ENCODE peak calls at places on chromosomes 3 and 15, in nine cellular contexts. H is body of pancreas; M is mammary epithelial cell; I is left ventricle myocardium inferior; N is CD8-positive, alpha-beta T cell; D is breast epithelium; R is neural progenitor cell; Z is lower lobe of right lung; O is PC-3. B is an unnamed sample. For H3K4me1 and H3K36me3, the result is how much of the 10 kb centered on the place peaks cover.

GRCh38 chr3:187913617-187914033 is 168.4 kb upstream of the BCL6 start:
- DNase-seq in I (no peak), M (peak), R (no peak), O (peak), D (no peak), H (no peak), N (no peak), Z (no peak), B (no peak)

GRCh38 chr3:70943886-70944285 is 631.4 kb upstream of the MDFIC2 start:
- DNase-seq in N (no peak), R (no peak), D (no peak), H (no peak), M (no peak), O (peak), I (no peak), Z (no peak), B (no peak)

GRCh38 chr3:127628788-127629456 is at the start of gene PODXL2:
- DNase-seq in Z (peak), O (peak), M (peak), H (peak), D (no peak), N (peak), R (peak), I (peak), B (peak)

GRCh38 chr3:159380891-159381290 is 579.0 kb downstream of the MFSD1 start:
- DNase-seq in Z (no peak), I (no peak), M (no peak), N (no peak), R (no peak), D (no peak), H (no peak), O (no peak), B (no peak)

GRCh38 chr3:188832961-188833615 is 338.7 kb upstream of the TPRG1 start:
- DNase-seq in O (no peak), R (peak), H (no peak), D (no peak), N (no peak), Z (no peak), M (peak), I (no peak), B (no peak)

GRCh38 chr3:45939341-45939771 is 3.9 kb upstream of the CXCR6 start:
- DNase-seq in O (peak), R (peak), I (no peak), M (no peak), D (no peak), N (no peak), H (no peak), Z (no peak), B (no peak)

GRCh38 chr15:36905908-36906307 is 194.4 kb downstream of the MEIS2 start:
- DNase-seq in N (no peak), M (no peak), O (no peak), Z (no peak), R (peak), D (no peak), H (peak), I (no peak), B (no peak)

GRCh38 chr15:34436126-34436955 is 1.3 kb downstream of the GOLGA8A start:
- DNase-seq in I (no peak), Z (no peak), R (peak), O (peak), M (no peak), N (peak), H (no peak), D (no peak), B (no peak)

GRCh38 chr15:78322724-78323395 is 17.3 kb upstream of the CRABP1 start:
- DNase-seq in H (no peak), Z (peak), I (no peak), D (no peak), R (peak), O (no peak), M (no peak), N (no peak), B (no peak)

GRCh38 chr3:123310741-123311140 is 109.0 kb downstream of the SEC22A start:
- DNase-seq in I (no peak), O (peak), R (no peak), Z (peak), D (no peak), H (no peak), N (no peak), M (peak), B (peak)

GRCh38 chr3:129597792-129598381 is 8.6 kb downstream of the PLXND1 start:
- DNase-seq in N (no peak), Z (no peak), R (peak), O (no peak), D (no peak), H (no peak), I (no peak), M (no peak), B (no peak)

GRCh38 chr3:52925405-52926313 is 28.3 kb upstream of the STIMATE start:
- DNase-seq in D (no peak), I (no peak), Z (no peak), M (no peak), H (no peak), O (no peak), R (no peak), N (no peak), B (no peak)

GRCh38 chr3:169879013-169879412 is 9.3 kb upstream of the LRRC31 start:
- DNase-seq in R (no peak), N (no peak), H (no peak), M (no peak), D (no peak), O (no peak), Z (no peak), I (no peak), B (no peak)

DNA sequence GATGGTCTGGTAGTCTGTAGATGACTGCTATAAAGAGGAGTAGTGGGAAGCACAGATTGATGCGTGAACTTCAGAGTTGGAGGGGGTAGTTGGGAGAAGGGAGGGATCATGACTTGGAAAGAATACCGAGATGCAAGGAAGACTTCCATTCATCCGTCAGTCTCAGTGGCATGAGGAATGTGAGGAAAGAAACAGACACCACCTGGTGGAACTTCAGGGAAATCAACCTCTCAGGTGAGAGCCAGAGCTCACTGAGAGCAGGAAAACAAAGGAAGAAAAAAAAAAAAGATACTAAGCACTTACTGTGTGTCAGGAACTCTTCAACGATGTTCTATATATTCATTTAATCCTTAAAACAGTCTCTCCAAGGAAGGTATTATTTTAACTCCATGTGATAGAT is 172.4 kb downstream of the OXSM start:
- DNase-seq in M (peak), H (no peak), Z (no peak), R (peak), N (no peak), I (no peak), D (no peak), O (peak), B (no peak)
- TF ChIP-seq CTCF in M (peak), H (peak), Z (no peak), R (peak), N (no peak), I (no peak), D (peak), O (peak), B (no peak)

GRCh38 chr3:133303430-133303829 is 96.4 kb upstream of the BFSP2 start:
- DNase-seq in H (no peak), O (no peak), N (no peak), I (no peak), R (no peak), M (no peak), Z (no peak), D (no peak), B (no peak)
- H3K4me1 ChIP-seq in H (under half), O (under half), N (under half), I (under half), R (under half), M (under half), Z (under half), D (under half), B (under half)

GRCh38 chr3:25633919-25634318 is 30.8 kb downstream of the TOP2B start:
- DNase-seq in M (no peak), Z (no peak), R (no peak), O (no peak), N (no peak), D (no peak), I (no peak), H (no peak), B (no peak)
- H3K36me3 ChIP-seq in M (under half), Z (half or more), R (under half), O (under half), N (under half), D (under half), I (half or more), H (under half), B (half or more)

GRCh38 chr3:185977679-185978040 is 39.8 kb upstream of the TRA2B start:
- DNase-seq in Z (no peak), H (no peak), M (no peak), N (no peak), R (no peak), I (no peak), D (no peak), O (no peak), B (no peak)
- TF ChIP-seq CTCF in Z (peak), H (no peak), M (no peak), N (no peak), R (no peak), I (peak), D (no peak), O (no peak), B (no peak)

GRCh38 chr3:8052599-8053185 is 448.9 kb upstream of the LMCD1 start:
- DNase-seq in D (no peak), N (no peak), O (no peak), I (peak), Z (no peak), R (no peak), H (peak), M (no peak), B (no peak)
- H3K4me1 ChIP-seq in D (under half), N (under half), O (under half), I (under half), Z (under half), R (under half), H (under half), M (under half), B (under half)